ENCODE peak calls at places on chromosome 18, in four cellular contexts. One of them, this sample, is unnamed.

GRCh38 chr18:67010916-67011315 is 407.0 kb upstream of the CDH19 start:
- DNase-seq in PC-9: no peak
- DNase-seq in OCI-LY7: no peak
- DNase-seq in CD8-positive, alpha-beta memory T cell: no peak
- DNase-seq in this sample: peak

GRCh38 chr18:55488473-55488872 is 99.5 kb downstream of the TCF4 start:
- DNase-seq in PC-9: no peak
- DNase-seq in OCI-LY7: no peak
- DNase-seq in CD8-positive, alpha-beta memory T cell: no peak
- DNase-seq in this sample: no peak

GRCh38 chr18:45081579-45082181 is 401.0 kb downstream of the SETBP1 start:
- DNase-seq in PC-9: no peak
- DNase-seq in OCI-LY7: no peak
- DNase-seq in CD8-positive, alpha-beta memory T cell: no peak
- DNase-seq in this sample: peak

GRCh38 chr18:30328839-30329238 is 713.7 kb downstream of the DSC3 start:
- DNase-seq in PC-9: no peak
- DNase-seq in OCI-LY7: no peak
- DNase-seq in CD8-positive, alpha-beta memory T cell: no peak
- DNase-seq in this sample: peak

GRCh38 chr18:69961718-69962117 is 14.0 kb upstream of the CD226 start:
- DNase-seq in PC-9: no peak
- DNase-seq in OCI-LY7: no peak
- DNase-seq in CD8-positive, alpha-beta memory T cell: no peak
- DNase-seq in this sample: no peak

GRCh38 chr18:41025666-41026065 is 929.4 kb upstream of the PIK3C3 start:
- DNase-seq in PC-9: no peak
- DNase-seq in OCI-LY7: peak
- DNase-seq in CD8-positive, alpha-beta memory T cell: no peak
- DNase-seq in this sample: no peak

GRCh38 chr18:24197412-24197811 is 58.5 kb downstream of the CABYR start:
- DNase-seq in PC-9: no peak
- DNase-seq in OCI-LY7: no peak
- DNase-seq in CD8-positive, alpha-beta memory T cell: no peak
- DNase-seq in this sample: no peak

GRCh38 chr18:24176727-24177416 is 38.0 kb downstream of the CABYR start:
- DNase-seq in PC-9: peak
- DNase-seq in OCI-LY7: peak
- DNase-seq in CD8-positive, alpha-beta memory T cell: no peak
- DNase-seq in this sample: no peak

GRCh38 chr18:3664563-3665178 is 214.7 kb downstream of the TGIF1 start:
- DNase-seq in PC-9: no peak
- DNase-seq in OCI-LY7: peak
- DNase-seq in CD8-positive, alpha-beta memory T cell: no peak
- DNase-seq in this sample: no peak

GRCh38 chr18:57429607-57430165 is 5.5 kb upstream of the ONECUT2 start:
- DNase-seq in PC-9: no peak
- DNase-seq in OCI-LY7: no peak
- DNase-seq in CD8-positive, alpha-beta memory T cell: no peak
- DNase-seq in this sample: no peak

GRCh38 chr18:9240270-9240669 is 94.3 kb upstream of the TWSG1 start:
- DNase-seq in PC-9: no peak
- DNase-seq in OCI-LY7: no peak
- DNase-seq in CD8-positive, alpha-beta memory T cell: no peak
- DNase-seq in this sample: no peak

GRCh38 chr18:74368901-74369705 is 53.5 kb downstream of the C18orf63 start:
- DNase-seq in PC-9: no peak
- DNase-seq in OCI-LY7: no peak
- DNase-seq in CD8-positive, alpha-beta memory T cell: no peak
- DNase-seq in this sample: no peak

GRCh38 chr18:73688851-73689659 is 458.6 kb downstream of the FBXO15 start:
- DNase-seq in PC-9: no peak
- DNase-seq in OCI-LY7: peak
- DNase-seq in CD8-positive, alpha-beta memory T cell: no peak
- DNase-seq in this sample: peak

GRCh38 chr18:8519102-8519501 is 90.1 kb upstream of the RAB12 start:
- DNase-seq in PC-9: no peak
- DNase-seq in OCI-LY7: no peak
- DNase-seq in CD8-positive, alpha-beta memory T cell: no peak
- DNase-seq in this sample: no peak

GRCh38 chr18:76348267-76349066 is 146.6 kb downstream of the ZNF516 start:
- DNase-seq in PC-9: no peak
- DNase-seq in OCI-LY7: no peak
- DNase-seq in CD8-positive, alpha-beta memory T cell: no peak
- DNase-seq in this sample: peak

GRCh38 chr18:471701-472100 is 28.8 kb downstream of the COLEC12 start:
- DNase-seq in PC-9: no peak
- DNase-seq in OCI-LY7: no peak
- DNase-seq in CD8-positive, alpha-beta memory T cell: no peak
- DNase-seq in this sample: no peak

GRCh38 chr18:35386600-35387366 is 9.6 kb upstream of the ZNF396 start:
- DNase-seq in PC-9: peak
- DNase-seq in OCI-LY7: peak
- DNase-seq in CD8-positive, alpha-beta memory T cell: peak
- DNase-seq in this sample: no peak

GRCh38 chr18:31680836-31681568 is 3.4 kb downstream of the B4GALT6 start:
- DNase-seq in PC-9: no peak
- DNase-seq in OCI-LY7: peak
- DNase-seq in CD8-positive, alpha-beta memory T cell: no peak
- DNase-seq in this sample: no peak

GRCh38 chr18:2905802-2906521 is 59.2 kb downstream of the EMILIN2 start:
- DNase-seq in PC-9: no peak
- DNase-seq in OCI-LY7: no peak
- DNase-seq in CD8-positive, alpha-beta memory T cell: peak
- DNase-seq in this sample: no peak

GRCh38 chr18:57644540-57644939 is 22.9 kb upstream of the NARS1 start:
- DNase-seq in PC-9: no peak
- DNase-seq in OCI-LY7: no peak
- DNase-seq in CD8-positive, alpha-beta memory T cell: no peak
- DNase-seq in this sample: no peak

GRCh38 chr18:28952339-28952738 is 775.4 kb upstream of the CDH2 start:
- DNase-seq in PC-9: no peak
- DNase-seq in OCI-LY7: no peak
- DNase-seq in CD8-positive, alpha-beta memory T cell: no peak
- DNase-seq in this sample: no peak

GRCh38 chr18:72235422-72235821 is 308.7 kb downstream of the CBLN2 start:
- DNase-seq in PC-9: no peak
- DNase-seq in OCI-LY7: no peak
- DNase-seq in CD8-positive, alpha-beta memory T cell: no peak
- DNase-seq in this sample: peak

GRCh38 chr18:6159426-6159825 is 255.3 kb downstream of the L3MBTL4 start:
- DNase-seq in PC-9: no peak
- DNase-seq in OCI-LY7: no peak
- DNase-seq in CD8-positive, alpha-beta memory T cell: no peak
- DNase-seq in this sample: no peak

GRCh38 chr18:22170421-22171262 is 1.3 kb downstream of the GATA6 start:
- DNase-seq in PC-9: peak
- DNase-seq in OCI-LY7: no peak
- DNase-seq in CD8-positive, alpha-beta memory T cell: no peak
- DNase-seq in this sample: peak

GRCh38 chr18:29737190-29737589 is 1305.4 kb downstream of the DSC3 start:
- DNase-seq in PC-9: no peak
- DNase-seq in OCI-LY7: no peak
- DNase-seq in CD8-positive, alpha-beta memory T cell: no peak
- DNase-seq in this sample: no peak

GRCh38 chr18:75127143-75128021 is 81.6 kb downstream of the PTGR3 start:
- DNase-seq in PC-9: peak
- DNase-seq in OCI-LY7: no peak
- DNase-seq in CD8-positive, alpha-beta memory T cell: no peak
- DNase-seq in this sample: no peak

GRCh38 chr18:46555724-46556123 is 101.3 kb downstream of the LOXHD1 start:
- DNase-seq in PC-9: peak
- DNase-seq in OCI-LY7: peak
- DNase-seq in CD8-positive, alpha-beta memory T cell: no peak
- DNase-seq in this sample: no peak

GRCh38 chr18:54947115-54947514 is 12.1 kb downstream of the CCDC68 start:
- DNase-seq in PC-9: no peak
- DNase-seq in OCI-LY7: no peak
- DNase-seq in CD8-positive, alpha-beta memory T cell: no peak
- DNase-seq in this sample: no peak

GRCh38 chr18:72762505-72763122 is 105.2 kb downstream of the NETO1 start:
- DNase-seq in PC-9: peak
- DNase-seq in OCI-LY7: peak
- DNase-seq in CD8-positive, alpha-beta memory T cell: no peak
- DNase-seq in this sample: peak

GRCh38 chr18:23171581-23172156 is 36.4 kb downstream of the CABLES1 start:
- DNase-seq in PC-9: no peak
- DNase-seq in OCI-LY7: no peak
- DNase-seq in CD8-positive, alpha-beta memory T cell: no peak
- DNase-seq in this sample: no peak
- H3K27ac ChIP-seq in PC-9: no peak
- H3K27ac ChIP-seq in OCI-LY7: no peak
- H3K27ac ChIP-seq in CD8-positive, alpha-beta memory T cell: no peak
- H3K27ac ChIP-seq in this sample: no peak

GRCh38 chr18:36460854-36461253 is 163.3 kb downstream of the FHOD3 start:
- DNase-seq in PC-9: no peak
- DNase-seq in OCI-LY7: no peak
- DNase-seq in CD8-positive, alpha-beta memory T cell: no peak
- DNase-seq in this sample: no peak
- H3K27ac ChIP-seq in PC-9: no peak
- H3K27ac ChIP-seq in OCI-LY7: no peak
- H3K27ac ChIP-seq in CD8-positive, alpha-beta memory T cell: no peak
- H3K27ac ChIP-seq in this sample: no peak

GRCh38 chr18:43279015-43279758 is 1.9 kb upstream of the SYT4 start:
- DNase-seq in PC-9: no peak
- DNase-seq in OCI-LY7: peak
- DNase-seq in CD8-positive, alpha-beta memory T cell: no peak
- DNase-seq in this sample: peak
- H3K27ac ChIP-seq in PC-9: no peak
- H3K27ac ChIP-seq in OCI-LY7: no peak
- H3K27ac ChIP-seq in CD8-positive, alpha-beta memory T cell: no peak
- H3K27ac ChIP-seq in this sample: no peak

GRCh38 chr18:50627594-50628542 is 68.0 kb downstream of the MAPK4 start:
- DNase-seq in PC-9: no peak
- DNase-seq in OCI-LY7: no peak
- DNase-seq in CD8-positive, alpha-beta memory T cell: no peak
- DNase-seq in this sample: no peak
- H3K27ac ChIP-seq in PC-9: no peak
- H3K27ac ChIP-seq in OCI-LY7: no peak
- H3K27ac ChIP-seq in CD8-positive, alpha-beta memory T cell: no peak
- H3K27ac ChIP-seq in this sample: no peak

DNA sequence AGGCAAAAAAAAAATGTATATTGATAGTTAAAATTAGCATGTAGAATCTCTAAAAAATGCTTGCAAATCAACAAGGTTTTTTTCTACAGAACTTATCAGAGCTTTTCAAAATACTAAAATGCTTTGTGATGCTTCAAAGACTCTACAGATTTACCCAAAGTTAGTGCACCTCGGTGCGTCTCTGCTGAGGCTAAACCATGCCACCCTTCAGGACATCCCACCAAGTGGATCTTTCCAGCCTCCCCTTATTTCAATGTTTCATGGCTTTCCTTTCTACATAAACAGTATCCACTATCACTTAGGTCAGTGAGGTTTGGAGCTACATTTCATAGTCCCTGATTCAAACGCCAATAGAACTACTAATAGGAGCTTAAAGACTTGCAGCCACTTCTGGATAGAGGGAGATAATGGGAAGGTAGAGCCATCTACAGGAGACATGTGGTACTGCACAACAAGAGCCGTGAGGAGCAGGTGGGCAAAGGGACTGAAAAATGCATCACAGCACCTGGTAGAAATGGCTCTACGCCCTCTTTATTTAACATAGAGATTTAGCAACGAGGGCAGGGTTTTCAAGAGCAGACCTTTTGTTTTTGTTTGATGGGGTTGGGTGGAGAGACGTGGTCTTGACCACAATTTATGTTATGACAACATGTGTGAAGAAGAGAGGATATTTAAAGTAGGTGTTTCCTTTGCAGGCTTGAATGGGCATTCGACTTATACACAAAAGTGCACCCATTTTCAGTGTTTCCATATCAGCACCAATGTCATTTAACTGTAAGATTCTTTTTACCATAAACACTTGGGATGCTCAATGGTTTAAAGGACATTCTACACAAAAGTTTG is 56.1 kb upstream of the SLC35G4 start:
- DNase-seq in PC-9: peak
- DNase-seq in OCI-LY7: peak
- DNase-seq in CD8-positive, alpha-beta memory T cell: no peak
- DNase-seq in this sample: no peak
- H3K27ac ChIP-seq in PC-9: no peak
- H3K27ac ChIP-seq in OCI-LY7: no peak
- H3K27ac ChIP-seq in CD8-positive, alpha-beta memory T cell: no peak
- H3K27ac ChIP-seq in this sample: no peak

GRCh38 chr18:48325115-48325670 is 84.0 kb downstream of the ZBTB7C start:
- DNase-seq in PC-9: no peak
- DNase-seq in OCI-LY7: no peak
- DNase-seq in CD8-positive, alpha-beta memory T cell: no peak
- DNase-seq in this sample: peak
- H3K27ac ChIP-seq in PC-9: no peak
- H3K27ac ChIP-seq in OCI-LY7: no peak
- H3K27ac ChIP-seq in CD8-positive, alpha-beta memory T cell: no peak
- H3K27ac ChIP-seq in this sample: peak

This sample was measured in foreskin keratinocyte.